ENCODE peak calls at places on chromosomes 5 and 9, in five cellular contexts. One of them, this sample, is unnamed.

GRCh38 chr5:150158170-150158949 is 2.7 kb upstream of the PDGFRB start:
- DNase-seq in PC-9: no peak
- DNase-seq in prostate gland: no peak
- DNase-seq in astrocyte: no peak
- DNase-seq in A673: no peak
- DNase-seq in this sample: no peak

GRCh38 chr5:25618821-25619220 is 974.0 kb upstream of the CDH10 start:
- DNase-seq in prostate gland: no peak
- DNase-seq in astrocyte: no peak
- DNase-seq in PC-9: no peak
- DNase-seq in A673: no peak
- DNase-seq in this sample: no peak

GRCh38 chr5:64074533-64074932 is 91.1 kb upstream of the RNF180 start:
- DNase-seq in prostate gland: no peak
- DNase-seq in astrocyte: peak
- DNase-seq in PC-9: no peak
- DNase-seq in A673: peak
- DNase-seq in this sample: no peak

GRCh38 chr5:50655810-50656205 is 10.6 kb upstream of the PARP8 start:
- DNase-seq in A673: no peak
- DNase-seq in astrocyte: no peak
- DNase-seq in prostate gland: peak
- DNase-seq in PC-9: peak
- DNase-seq in this sample: no peak

GRCh38 chr5:162289489-162289888 is 221.9 kb downstream of the GABRG2 start:
- DNase-seq in PC-9: no peak
- DNase-seq in astrocyte: no peak
- DNase-seq in A673: no peak
- DNase-seq in prostate gland: no peak
- DNase-seq in this sample: no peak

GRCh38 chr5:3218916-3219650 is 376.5 kb upstream of the IRX1 start:
- DNase-seq in astrocyte: no peak
- DNase-seq in PC-9: no peak
- DNase-seq in A673: no peak
- DNase-seq in prostate gland: no peak
- DNase-seq in this sample: no peak

GRCh38 chr5:160629007-160629402 is 207.3 kb downstream of the PTTG1 start:
- DNase-seq in prostate gland: no peak
- DNase-seq in A673: no peak
- DNase-seq in astrocyte: no peak
- DNase-seq in PC-9: no peak
- DNase-seq in this sample: no peak

GRCh38 chr5:55037046-55037771 is 13.2 kb downstream of the GZMK start:
- DNase-seq in astrocyte: no peak
- DNase-seq in prostate gland: no peak
- DNase-seq in A673: no peak
- DNase-seq in PC-9: no peak
- DNase-seq in this sample: no peak

GRCh38 chr5:17694922-17695321 is 60.7 kb downstream of the TAF11L14 start:
- DNase-seq in astrocyte: no peak
- DNase-seq in A673: no peak
- DNase-seq in prostate gland: no peak
- DNase-seq in PC-9: peak
- DNase-seq in this sample: no peak

GRCh38 chr9:124217839-124218437 is 39.8 kb upstream of the NEK6 start:
- DNase-seq in A673: no peak
- DNase-seq in astrocyte: no peak
- DNase-seq in prostate gland: no peak
- DNase-seq in PC-9: no peak
- DNase-seq in this sample: no peak

GRCh38 chr9:120286530-120286929 is 293.4 kb downstream of the CDK5RAP2 start:
- DNase-seq in astrocyte: no peak
- DNase-seq in PC-9: no peak
- DNase-seq in A673: no peak
- DNase-seq in prostate gland: no peak
- DNase-seq in this sample: no peak

GRCh38 chr5:73433982-73434342 is 14.6 kb downstream of the FOXD1 start:
- DNase-seq in astrocyte: peak
- DNase-seq in prostate gland: no peak
- DNase-seq in PC-9: peak
- DNase-seq in A673: no peak
- DNase-seq in this sample: no peak

GRCh38 chr5:32278403-32278802 is 34.3 kb downstream of the MTMR12 start:
- DNase-seq in A673: no peak
- DNase-seq in astrocyte: peak
- DNase-seq in prostate gland: no peak
- DNase-seq in PC-9: no peak
- DNase-seq in this sample: no peak

GRCh38 chr5:41856644-41857491 is 13.4 kb downstream of the OXCT1 start:
- DNase-seq in astrocyte: peak
- DNase-seq in PC-9: peak
- DNase-seq in A673: peak
- DNase-seq in prostate gland: peak
- DNase-seq in this sample: no peak

GRCh38 chr9:94156549-94157407 is 72.5 kb downstream of the PTPDC1 start:
- DNase-seq in PC-9: no peak
- DNase-seq in A673: peak
- DNase-seq in prostate gland: peak
- DNase-seq in astrocyte: peak
- DNase-seq in this sample: peak

GRCh38 chr5:151892393-151892792 is 32.3 kb downstream of the GLRA1 start:
- DNase-seq in A673: no peak
- DNase-seq in prostate gland: no peak
- DNase-seq in PC-9: no peak
- DNase-seq in astrocyte: no peak
- DNase-seq in this sample: no peak

GRCh38 chr9:134226221-134226930 is 62.0 kb upstream of the RNU6ATAC start:
- DNase-seq in A673: peak
- DNase-seq in astrocyte: no peak
- DNase-seq in prostate gland: no peak
- DNase-seq in PC-9: no peak
- DNase-seq in this sample: no peak

GRCh38 chr9:33506626-33507370 is 17.3 kb upstream of the ANKRD18B start:
- DNase-seq in A673: no peak
- DNase-seq in astrocyte: peak
- DNase-seq in prostate gland: no peak
- DNase-seq in PC-9: peak
- DNase-seq in this sample: no peak

GRCh38 chr5:14490309-14490711 is 91.3 kb upstream of the OTULINL start:
- DNase-seq in A673: no peak
- DNase-seq in PC-9: no peak
- DNase-seq in prostate gland: no peak
- DNase-seq in astrocyte: no peak
- DNase-seq in this sample: no peak

GRCh38 chr9:136646827-136647711 is 15.6 kb upstream of the EGFL7 start:
- DNase-seq in A673: no peak
- DNase-seq in astrocyte: no peak
- DNase-seq in prostate gland: no peak
- DNase-seq in PC-9: no peak
- DNase-seq in this sample: no peak

DNA sequence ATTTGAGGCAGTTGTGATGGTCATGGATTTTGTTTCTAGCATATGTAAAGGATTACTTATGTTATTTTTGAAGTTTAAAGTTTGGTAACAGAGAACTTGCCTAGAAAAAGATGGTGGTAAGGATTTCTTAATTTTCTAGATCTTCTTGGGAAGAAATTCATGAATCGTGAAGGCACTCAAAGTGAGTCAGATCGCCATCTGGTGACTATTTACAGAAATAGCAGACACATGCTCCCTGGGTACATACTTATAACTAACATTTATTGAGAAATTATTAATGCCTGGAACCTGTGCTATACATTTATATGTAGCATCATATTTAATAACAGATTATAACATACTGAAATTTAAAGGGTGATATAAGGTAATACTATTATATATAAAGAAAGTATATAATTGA is 299.7 kb downstream of the IZUMO3 start:
- DNase-seq in prostate gland: no peak
- DNase-seq in PC-9: no peak
- DNase-seq in A673: peak
- DNase-seq in astrocyte: no peak
- DNase-seq in this sample: no peak
- TF ChIP-seq CTCF in prostate gland: peak
- TF ChIP-seq CTCF in PC-9: peak
- TF ChIP-seq CTCF in A673: peak
- TF ChIP-seq CTCF in astrocyte: peak
- TF ChIP-seq CTCF in this sample: no peak

DNA sequence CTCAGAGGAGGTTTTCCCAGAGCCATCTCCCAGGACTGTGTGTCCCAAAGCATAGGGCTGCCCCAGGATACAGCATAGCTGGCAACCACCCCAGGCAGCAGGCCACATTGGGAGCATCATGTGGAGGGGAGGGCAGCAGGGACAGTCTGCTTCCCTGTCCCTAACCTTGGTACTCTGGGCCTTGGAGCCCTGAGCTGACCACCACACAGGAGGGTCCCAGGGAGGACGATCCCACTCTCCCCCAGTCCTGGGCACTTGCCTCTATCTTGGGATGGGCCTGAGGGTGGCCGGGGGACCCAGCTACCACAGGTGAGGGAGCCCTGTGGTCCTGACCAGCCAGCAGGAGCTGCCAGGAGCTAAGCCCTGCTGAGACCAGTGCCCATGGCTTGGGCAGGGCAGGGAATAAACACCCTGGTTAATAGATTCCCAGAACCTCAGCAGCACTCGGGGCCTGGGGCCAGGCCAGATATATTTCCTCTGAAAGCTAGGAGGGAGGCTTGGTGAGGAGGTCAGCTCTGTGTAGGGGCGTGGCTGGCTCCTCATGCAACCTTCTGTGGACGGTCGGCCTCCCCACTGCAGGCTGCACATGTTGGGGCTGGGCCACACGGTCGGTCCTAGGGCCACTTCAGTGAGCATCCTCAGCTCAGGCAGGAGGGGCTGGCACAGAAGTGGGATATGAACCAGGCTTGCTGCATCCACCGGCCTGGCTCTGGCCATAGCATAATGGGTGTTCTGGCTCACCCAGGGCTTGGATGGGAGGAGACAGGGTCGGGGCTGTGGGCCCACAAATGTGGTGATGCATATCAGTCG is 4.2 kb downstream of the NINJ1 start:
- DNase-seq in PC-9: no peak
- DNase-seq in prostate gland: no peak
- DNase-seq in A673: no peak
- DNase-seq in astrocyte: no peak
- DNase-seq in this sample: no peak
- H3K27ac ChIP-seq in PC-9: no peak
- H3K27ac ChIP-seq in prostate gland: peak
- H3K27ac ChIP-seq in A673: no peak
- H3K27ac ChIP-seq in astrocyte: no peak
- H3K27ac ChIP-seq in this sample: peak

DNA sequence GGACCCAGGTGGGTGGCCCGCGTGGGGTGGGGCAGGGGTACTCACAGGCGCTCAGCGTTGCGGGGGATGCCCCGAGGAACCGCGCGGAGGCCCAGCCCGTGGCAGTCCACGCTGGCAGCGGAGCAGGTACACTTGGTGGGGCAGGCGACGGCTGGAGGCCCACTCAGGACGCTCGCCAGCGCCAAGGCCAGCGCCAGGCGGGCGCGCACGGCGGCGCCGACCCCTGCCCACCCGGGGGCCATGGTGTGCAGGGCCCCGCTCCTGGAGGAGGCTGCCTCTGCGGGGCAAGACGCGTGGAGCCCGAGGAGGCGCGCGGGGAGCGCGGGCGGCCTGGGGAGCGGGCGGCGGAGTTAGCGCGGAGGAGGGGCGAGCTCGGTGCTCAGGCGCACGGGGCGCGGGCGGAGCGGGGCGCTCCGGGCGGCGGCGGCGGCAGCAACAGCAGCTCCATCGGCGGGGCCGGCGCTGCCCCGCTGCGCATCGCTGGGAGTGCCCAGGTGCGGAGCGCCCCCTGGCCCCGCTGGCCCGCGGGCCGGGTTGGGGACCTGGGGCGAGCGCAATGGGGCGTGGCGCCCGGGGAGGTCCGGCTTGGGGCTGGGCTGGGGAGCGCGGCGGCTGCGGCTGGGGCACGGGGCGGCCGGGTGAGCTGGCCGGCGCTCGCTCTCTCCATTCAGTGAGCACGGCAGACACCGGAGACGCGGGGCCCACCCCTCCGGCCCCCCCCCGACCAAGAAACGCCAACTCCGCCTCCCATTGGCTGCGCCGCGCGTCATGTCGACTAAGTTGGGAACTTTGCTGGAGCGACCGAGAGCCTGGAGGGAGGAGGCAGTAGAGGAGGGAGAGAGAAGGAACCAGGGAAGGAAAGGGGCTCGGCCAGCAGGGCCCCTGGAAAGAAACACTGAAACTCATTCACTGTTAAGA is at the start of gene SLIT3:
- DNase-seq in prostate gland: peak
- DNase-seq in astrocyte: peak
- DNase-seq in PC-9: no peak
- DNase-seq in A673: peak
- DNase-seq in this sample: peak
- TF ChIP-seq CTCF in prostate gland: no peak
- TF ChIP-seq CTCF in astrocyte: no peak
- TF ChIP-seq CTCF in PC-9: no peak
- TF ChIP-seq CTCF in A673: no peak
- TF ChIP-seq CTCF in this sample: no peak

GRCh38 chr5:33538201-33538600 is 97.4 kb downstream of the TARS1 start:
- DNase-seq in A673: no peak
- DNase-seq in prostate gland: no peak
- DNase-seq in astrocyte: no peak
- DNase-seq in PC-9: no peak
- DNase-seq in this sample: no peak

GRCh38 chr5:33537240-33537639 is 96.5 kb downstream of the TARS1 start:
- DNase-seq in PC-9: no peak
- DNase-seq in A673: no peak
- DNase-seq in prostate gland: no peak
- DNase-seq in astrocyte: peak
- DNase-seq in this sample: no peak

GRCh38 chr5:33539192-33539591 is 98.4 kb downstream of the TARS1 start:
- DNase-seq in PC-9: no peak
- DNase-seq in astrocyte: no peak
- DNase-seq in prostate gland: no peak
- DNase-seq in A673: no peak
- DNase-seq in this sample: no peak

GRCh38 chr5:33531796-33532195 is 91.0 kb downstream of the TARS1 start:
- DNase-seq in PC-9: no peak
- DNase-seq in A673: no peak
- DNase-seq in prostate gland: no peak
- DNase-seq in astrocyte: no peak
- DNase-seq in this sample: no peak

DNA sequence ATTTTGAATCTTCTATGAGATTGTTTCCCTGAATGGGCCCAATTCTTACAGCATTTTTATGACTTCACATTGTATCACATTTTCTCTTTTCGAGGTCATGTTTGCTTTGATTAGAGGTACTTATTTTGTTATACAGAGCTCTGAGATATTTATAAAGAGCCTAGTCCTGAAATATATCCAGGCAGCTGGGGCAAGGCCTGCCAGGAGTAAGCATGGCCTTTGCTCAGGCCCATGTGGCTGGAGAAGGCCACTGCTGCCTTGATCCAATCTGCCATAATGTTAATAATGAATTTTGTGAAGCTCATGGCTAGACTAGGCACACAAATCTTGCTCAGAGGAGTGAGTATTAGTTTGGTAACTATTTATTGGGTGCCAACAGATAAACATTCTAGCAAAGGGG is 96.0 kb downstream of the TARS1 start:
- DNase-seq in astrocyte: no peak
- DNase-seq in prostate gland: no peak
- DNase-seq in A673: no peak
- DNase-seq in PC-9: no peak
- DNase-seq in this sample: no peak
- H3K27ac ChIP-seq in astrocyte: no peak
- H3K27ac ChIP-seq in prostate gland: no peak
- H3K27ac ChIP-seq in A673: no peak
- H3K27ac ChIP-seq in PC-9: no peak
- H3K27ac ChIP-seq in this sample: no peak

GRCh38 chr5:128300181-128300580 is 216.6 kb downstream of the SLC12A2 start:
- DNase-seq in prostate gland: no peak
- DNase-seq in A673: no peak
- DNase-seq in PC-9: no peak
- DNase-seq in astrocyte: peak
- DNase-seq in this sample: no peak
- TF ChIP-seq CTCF in prostate gland: no peak
- TF ChIP-seq CTCF in A673: no peak
- TF ChIP-seq CTCF in PC-9: no peak
- TF ChIP-seq CTCF in astrocyte: no peak
- TF ChIP-seq CTCF in this sample: no peak